ENCODE peak calls at places on chromosomes 5 and 9, in ten cellular contexts. M is ovary; E is effector CD4-positive, alpha-beta T cell; F is hepatic stellate cell; R is endothelial cell; C is NB4; Q is CD8-positive, alpha-beta memory T cell; H is NCI-H146; G is non-pigmented ciliary epithelial cell; J is right lobe of liver. A is an unnamed sample.

GRCh38 chr9:129225815-129226214 is 47.8 kb upstream of the IER5L start:
- DNase-seq in H (no peak), J (peak), C (peak), E (no peak), G (peak), Q (peak), F (peak), R (peak), M (peak), A (no peak)

GRCh38 chr5:41336471-41336870 is 123.1 kb upstream of the C6 start:
- DNase-seq in M (no peak), C (no peak), E (no peak), H (no peak), R (no peak), G (no peak), F (no peak), J (no peak), Q (no peak), A (no peak)

GRCh38 chr9:95264954-95265615 is 52.4 kb downstream of the FANCC start:
- DNase-seq in H (no peak), C (peak), R (no peak), J (no peak), F (peak), E (no peak), Q (no peak), G (peak), M (no peak), A (no peak)

GRCh38 chr9:68431307-68431706 is 74.9 kb downstream of the PGM5 start:
- DNase-seq in Q (no peak), J (no peak), F (no peak), G (no peak), C (no peak), H (no peak), R (no peak), E (no peak), M (no peak), A (no peak)

GRCh38 chr5:73981696-73982095 is 355.7 kb downstream of the ARHGEF28 start:
- DNase-seq in G (no peak), F (no peak), R (no peak), C (no peak), Q (no peak), H (no peak), E (no peak), M (no peak), J (no peak), A (no peak)

GRCh38 chr5:68682400-68683152 is 411.2 kb upstream of the SLC30A5 start:
- DNase-seq in Q (no peak), J (peak), H (no peak), F (no peak), R (no peak), G (no peak), C (no peak), E (no peak), M (no peak), A (no peak)

GRCh38 chr9:136326061-136326776 is 1.1 kb upstream of the GPSM1 start:
- DNase-seq in G (no peak), M (peak), Q (no peak), R (no peak), J (no peak), F (peak), E (no peak), C (no peak), H (no peak), A (no peak)

GRCh38 chr9:90891656-90892055 is 90.0 kb downstream of the SYK start:
- DNase-seq in G (no peak), E (no peak), Q (no peak), F (no peak), R (no peak), J (no peak), M (no peak), H (peak), C (no peak), A (no peak)

GRCh38 chr5:169795311-169795710 is 158.2 kb downstream of the DOCK2 start:
- DNase-seq in J (no peak), E (no peak), M (no peak), C (peak), H (no peak), Q (no peak), F (no peak), G (no peak), R (no peak), A (no peak)

A was measured in suprapubic skin.